ENCODE peak calls at places on chromosomes 4 and X, in nine cellular contexts. N, T, L, G, I, U, S, X and V are unnamed samples.

GRCh38 chr4:118760092-118760491 is 74.9 kb downstream of the METTL14 start:
- DNase-seq in N (no peak), X (no peak), T (no peak), I (no peak), G (no peak), L (no peak), U (no peak), S (no peak), V (no peak)

GRCh38 chr4:181261279-181261678 is 981.9 kb upstream of the TENM3 start:
- DNase-seq in L (no peak), X (no peak), S (no peak), G (no peak), I (peak; percentile 34), T (no peak), N (no peak), U (no peak), V (no peak)

GRCh38 chr4:23788460-23788859 is 101.4 kb downstream of the PPARGC1A start:
- DNase-seq in U (no peak), N (no peak), I (no peak), G (no peak), L (no peak), S (no peak), X (no peak), T (no peak), V (peak; percentile 22)

GRCh38 chrX:26653050-26653449 is 437.1 kb downstream of the MAGEB5 start:
- DNase-seq in U (no peak), G (no peak), S (no peak), L (no peak), T (no peak), I (no peak), X (no peak), N (no peak), V (no peak)

GRCh38 chr4:119525005-119525749 is 103.4 kb downstream of the PDE5A start:
- DNase-seq in L (peak; percentile 53), U (no peak), T (no peak), G (no peak), S (no peak), X (no peak), N (no peak), I (peak; percentile 90), V (peak; percentile 87)

GRCh38 chr4:78370625-78371372 is 180.8 kb upstream of the ANXA3 start:
- DNase-seq in G (no peak), L (peak; percentile 19), S (no peak), N (no peak), U (no peak), T (no peak), X (no peak), I (no peak), V (no peak)

GRCh38 chr4:106039796-106040195 is 144.5 kb downstream of the NPNT start:
- DNase-seq in T (no peak), U (no peak), N (no peak), G (no peak), I (peak; percentile 28), L (no peak), S (no peak), X (no peak), V (peak; percentile 35)

GRCh38 chr4:38310446-38311043 is 350.3 kb downstream of the PTTG2 start:
- DNase-seq in S (no peak), L (no peak), T (no peak), U (no peak), I (no peak), G (no peak), X (peak; percentile 96), N (no peak), V (no peak)

GRCh38 chr4:72022553-72022952 is 9.2 kb upstream of the NPFFR2 start:
- DNase-seq in X (no peak), G (no peak), U (no peak), N (no peak), T (no peak), S (no peak), I (no peak), L (no peak), V (no peak)

GRCh38 chr4:2817701-2818350 is 24.9 kb downstream of the SH3BP2 start:
- DNase-seq in G (peak; percentile 65), S (no peak), I (no peak), L (peak; percentile 38), T (no peak), N (peak; percentile 57), U (no peak), X (no peak), V (no peak)

GRCh38 chrX:37349131-37350033 is at the start of gene PRRG1:
- DNase-seq in T (peak; percentile 61), S (peak; percentile 82), L (peak; percentile 78), X (no peak), G (peak; percentile 80), N (peak; percentile 86), U (peak; percentile 87), I (peak; percentile 90), V (peak; percentile 85)

GRCh38 chr4:5808081-5808741 is 84.7 kb downstream of the CRMP1 start:
- DNase-seq in X (no peak), I (peak; percentile 36), N (no peak), L (no peak), G (no peak), T (no peak), U (peak; percentile 75), S (no peak), V (peak; percentile 31)

GRCh38 chr4:5801696-5802095 is 90.7 kb downstream of the EVC start:
- DNase-seq in G (no peak), L (no peak), S (no peak), X (no peak), I (no peak), N (no peak), T (no peak), U (peak; percentile 28), V (no peak)

GRCh38 chr4:5802565-5802964 is 90.3 kb downstream of the CRMP1 start:
- DNase-seq in N (no peak), L (no peak), U (peak; percentile 42), G (no peak), I (no peak), T (no peak), X (no peak), S (no peak), V (no peak)

GRCh38 chr4:5805270-5805669 is 87.6 kb downstream of the CRMP1 start:
- DNase-seq in S (no peak), G (no peak), L (no peak), U (no peak), N (no peak), T (no peak), I (no peak), X (no peak), V (no peak)

DNA sequence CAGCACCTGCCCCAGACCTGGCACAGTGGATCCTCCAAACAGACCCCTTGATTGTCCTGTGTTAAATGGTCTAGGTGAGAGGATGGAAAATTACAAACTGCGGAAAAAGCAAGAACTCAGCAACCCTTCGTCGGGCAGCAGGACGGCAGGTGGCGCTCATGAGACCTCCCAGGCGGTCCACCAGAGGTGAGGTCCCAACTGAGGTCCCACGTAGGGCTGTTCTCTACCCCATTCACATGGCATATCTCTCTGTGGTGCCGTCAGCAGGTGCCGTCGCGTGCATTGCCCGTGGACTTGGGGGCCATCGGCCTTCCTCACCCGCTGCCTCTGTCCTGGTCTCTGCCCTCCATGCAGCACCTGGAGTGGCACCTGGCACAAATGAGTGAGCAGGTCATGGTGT is 88.2 kb downstream of the CRMP1 start:
- DNase-seq in I (no peak), S (no peak), N (no peak), T (no peak), G (peak; percentile 50), X (no peak), L (no peak), U (no peak), V (no peak)
- TF ChIP-seq CTCF in I (no peak), S (no peak), N (peak; percentile 34), T (no peak), G (peak; percentile 48), X (no peak), L (peak; percentile 18), U (no peak), V (no peak)

DNA sequence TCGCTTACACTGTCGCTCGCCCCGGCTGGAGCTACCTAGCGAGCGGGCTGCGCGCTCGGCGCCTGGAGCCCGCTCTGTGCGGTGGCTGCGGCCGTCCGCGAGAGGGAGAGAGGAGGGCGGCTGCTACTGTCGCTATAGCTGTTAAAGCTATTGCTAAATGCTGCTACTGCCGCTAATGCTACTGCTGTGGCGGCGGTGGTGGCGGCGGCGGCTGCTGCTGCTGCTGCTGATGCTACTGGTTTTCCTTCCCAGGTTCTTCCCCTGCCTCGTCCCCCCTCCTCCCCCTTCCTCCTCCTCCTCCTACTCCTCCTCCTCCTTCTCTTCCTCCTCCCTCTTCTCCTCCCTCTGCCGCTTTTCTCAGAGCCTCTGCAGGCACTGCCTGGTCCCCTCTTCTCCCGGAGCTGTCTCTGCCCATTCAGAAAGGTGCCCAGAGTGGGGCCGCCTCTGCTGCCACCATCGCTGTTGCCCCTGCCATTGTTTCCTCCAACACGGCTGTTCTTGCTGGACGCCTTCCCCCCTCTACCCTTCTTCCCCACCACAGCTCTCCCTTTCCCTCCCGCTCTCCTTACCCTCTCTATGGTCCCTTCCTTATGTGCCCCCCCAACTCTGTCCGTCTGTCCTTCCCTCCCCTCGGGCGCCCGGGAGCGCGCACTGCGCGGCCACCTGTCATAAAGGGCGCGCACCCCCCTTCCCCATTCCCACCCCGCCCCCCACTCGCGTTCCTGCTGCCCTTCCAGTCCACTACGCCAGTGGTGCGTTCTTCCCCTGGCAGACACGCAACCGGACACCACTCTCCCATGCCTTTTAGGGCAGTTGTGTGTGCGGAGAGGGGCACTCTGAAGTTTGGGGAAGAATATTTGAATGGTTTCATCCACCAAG is at the start of gene NEXMIF:
- DNase-seq in U (peak; percentile 65), X (no peak), N (no peak), L (no peak), I (peak; percentile 15), T (no peak), G (peak; percentile 8), S (peak; percentile 51), V (peak; percentile 7)
- TF ChIP-seq CTCF in U (no peak), X (peak; percentile 30), N (no peak), L (peak; percentile 22), I (no peak), T (peak; percentile 45), G (no peak), S (no peak), V (no peak)

DNA sequence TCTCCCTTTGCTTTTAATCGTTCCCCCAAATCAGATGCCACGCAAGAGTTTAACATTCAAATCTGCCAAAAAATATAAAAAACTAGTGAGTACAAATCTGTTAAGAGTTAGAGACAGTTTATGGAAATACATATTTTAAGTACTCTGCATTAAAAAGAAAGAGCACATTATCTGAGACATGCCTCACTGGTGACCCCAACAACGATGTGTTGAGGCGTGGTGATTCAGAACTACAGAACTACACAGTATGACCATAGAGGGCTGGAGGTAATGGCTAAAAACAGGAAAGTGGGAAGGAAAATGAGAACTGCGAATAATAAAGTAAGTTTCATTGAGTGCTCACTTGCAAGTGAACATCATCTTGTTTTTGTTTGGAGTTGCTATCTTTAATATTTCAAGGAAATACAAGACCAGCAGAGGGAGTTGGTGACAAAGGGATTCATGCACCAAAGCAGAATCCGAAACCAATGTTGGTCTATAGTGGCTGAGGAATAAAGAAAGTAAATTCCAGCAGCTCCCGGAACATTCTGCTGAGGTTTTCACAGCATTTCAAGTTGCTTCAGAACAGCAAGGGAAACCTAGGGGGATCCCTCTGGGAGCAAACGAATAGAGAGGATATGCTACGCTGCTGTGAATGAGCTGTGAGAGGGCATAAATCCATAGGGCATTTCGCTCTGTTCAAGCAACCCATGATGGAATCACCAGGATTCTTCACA is 92.2 kb downstream of the DCHS2 start:
- DNase-seq in S (no peak), T (no peak), L (peak; percentile 19), G (no peak), U (no peak), X (no peak), N (no peak), I (peak; percentile 68), V (peak; percentile 12)
- TF ChIP-seq CTCF in S (peak; percentile 11), T (peak; percentile 53), L (peak; percentile 56), G (no peak), U (peak; percentile 48), X (no peak), N (no peak), I (peak; percentile 60), V (peak; percentile 7)

GRCh38 chr4:5018096-5018495 is 1.2 kb downstream of the CYTL1 start:
- DNase-seq in I (peak; percentile 48), L (no peak), S (no peak), X (no peak), G (no peak), T (no peak), N (no peak), U (no peak), V (no peak)
- TF ChIP-seq CTCF in I (peak; percentile 45), L (peak; percentile 17), S (no peak), X (no peak), G (no peak), T (peak; percentile 43), N (no peak), U (no peak), V (no peak)